ENCODE peak calls at places on chromosomes 1 and 21, in seven cellular contexts. One of them, this sample, is unnamed.

GRCh38 chr21:42386034-42386591 is 9.7 kb downstream of the TMPRSS3 start:
- ATAC-seq in Panc1: no peak
- ATAC-seq in HCT116: no peak
- ATAC-seq in HepG2: peak; percentile 67
- ATAC-seq in K562: no peak
- ATAC-seq in upper lobe of left lung: no peak
- ATAC-seq in GM12878: no peak
- ATAC-seq in this sample: no peak

GRCh38 chr1:246629976-246630375 is 63.7 kb downstream of the CNST start:
- ATAC-seq in K562: no peak
- ATAC-seq in HepG2: no peak
- ATAC-seq in Panc1: no peak
- ATAC-seq in HCT116: no peak
- ATAC-seq in GM12878: peak; percentile 67
- ATAC-seq in upper lobe of left lung: no peak
- ATAC-seq in this sample: no peak

GRCh38 chr1:207825719-207826556 is 74.1 kb downstream of the CD46 start:
- ATAC-seq in K562: peak; percentile 79
- ATAC-seq in HCT116: no peak
- ATAC-seq in GM12878: peak; percentile 65
- ATAC-seq in Panc1: no peak
- ATAC-seq in HepG2: peak; percentile 6
- ATAC-seq in upper lobe of left lung: peak; percentile 61
- ATAC-seq in this sample: peak; percentile 26

GRCh38 chr21:39082656-39083376 is 100.4 kb downstream of the PSMG1 start:
- ATAC-seq in Panc1: no peak
- ATAC-seq in GM12878: no peak
- ATAC-seq in upper lobe of left lung: peak; percentile 52
- ATAC-seq in HepG2: peak; percentile 50
- ATAC-seq in HCT116: peak; percentile 87
- ATAC-seq in K562: no peak
- ATAC-seq in this sample: no peak

GRCh38 chr1:227944066-227944930 is 3.4 kb downstream of the WNT9A start:
- ATAC-seq in upper lobe of left lung: no peak
- ATAC-seq in K562: no peak
- ATAC-seq in HepG2: no peak
- ATAC-seq in HCT116: no peak
- ATAC-seq in GM12878: no peak
- ATAC-seq in Panc1: no peak
- ATAC-seq in this sample: peak; percentile 39

GRCh38 chr1:80533178-80533577 is 1267.6 kb upstream of the ADGRL2 start:
- ATAC-seq in upper lobe of left lung: no peak
- ATAC-seq in HepG2: no peak
- ATAC-seq in GM12878: no peak
- ATAC-seq in Panc1: no peak
- ATAC-seq in K562: no peak
- ATAC-seq in HCT116: no peak
- ATAC-seq in this sample: no peak

GRCh38 chr1:228782662-228783414 is 47.6 kb downstream of the RHOU start:
- ATAC-seq in HepG2: peak; percentile 81
- ATAC-seq in K562: no peak
- ATAC-seq in GM12878: no peak
- ATAC-seq in HCT116: peak; percentile 30
- ATAC-seq in upper lobe of left lung: peak; percentile 4
- ATAC-seq in Panc1: peak; percentile 62
- ATAC-seq in this sample: peak; percentile 62

GRCh38 chr1:44747878-44748277 is 8.2 kb downstream of the KIF2C start:
- ATAC-seq in HCT116: peak; percentile 73
- ATAC-seq in K562: peak; percentile 64
- ATAC-seq in upper lobe of left lung: no peak
- ATAC-seq in HepG2: no peak
- ATAC-seq in Panc1: no peak
- ATAC-seq in GM12878: no peak
- ATAC-seq in this sample: no peak

GRCh38 chr21:38402795-38403194 is 95.5 kb downstream of the ERG start:
- ATAC-seq in GM12878: no peak
- ATAC-seq in HCT116: no peak
- ATAC-seq in Panc1: no peak
- ATAC-seq in K562: no peak
- ATAC-seq in HepG2: no peak
- ATAC-seq in upper lobe of left lung: no peak
- ATAC-seq in this sample: no peak

GRCh38 chr1:53122194-53122846 is 20.1 kb downstream of the SLC1A7 start:
- ATAC-seq in GM12878: no peak
- ATAC-seq in HepG2: peak; percentile 14
- ATAC-seq in Panc1: peak; percentile 28
- ATAC-seq in K562: no peak
- ATAC-seq in HCT116: no peak
- ATAC-seq in upper lobe of left lung: no peak
- ATAC-seq in this sample: peak; percentile 42

GRCh38 chr1:200336111-200336845 is 73.6 kb downstream of the ZNF281 start:
- ATAC-seq in upper lobe of left lung: no peak
- ATAC-seq in GM12878: no peak
- ATAC-seq in Panc1: peak; percentile 88
- ATAC-seq in K562: no peak
- ATAC-seq in HepG2: peak; percentile 23
- ATAC-seq in HCT116: peak; percentile 56
- ATAC-seq in this sample: no peak

GRCh38 chr1:170768929-170769328 is 105.0 kb downstream of the PRRX1 start:
- ATAC-seq in upper lobe of left lung: no peak
- ATAC-seq in GM12878: no peak
- ATAC-seq in HepG2: no peak
- ATAC-seq in HCT116: no peak
- ATAC-seq in K562: no peak
- ATAC-seq in Panc1: no peak
- ATAC-seq in this sample: no peak

GRCh38 chr1:55937840-55938375 is 641.5 kb downstream of the PLPP3 start:
- ATAC-seq in Panc1: no peak
- ATAC-seq in GM12878: no peak
- ATAC-seq in HCT116: no peak
- ATAC-seq in HepG2: no peak
- ATAC-seq in upper lobe of left lung: peak; percentile 57
- ATAC-seq in K562: no peak
- ATAC-seq in this sample: no peak

GRCh38 chr21:39715804-39716397 is 29.1 kb upstream of the IGSF5 start:
- ATAC-seq in HepG2: peak; percentile 61
- ATAC-seq in upper lobe of left lung: no peak
- ATAC-seq in K562: peak; percentile 86
- ATAC-seq in Panc1: peak; percentile 72
- ATAC-seq in HCT116: peak; percentile 79
- ATAC-seq in GM12878: no peak
- ATAC-seq in this sample: no peak

GRCh38 chr1:101122452-101123166 is 97.0 kb upstream of the DPH5 start:
- ATAC-seq in upper lobe of left lung: no peak
- ATAC-seq in K562: no peak
- ATAC-seq in GM12878: peak; percentile 98
- ATAC-seq in HCT116: no peak
- ATAC-seq in HepG2: no peak
- ATAC-seq in Panc1: no peak
- ATAC-seq in this sample: no peak

GRCh38 chr1:155989992-155990325 is 11.6 kb upstream of the ARHGEF2 start:
- ATAC-seq in upper lobe of left lung: peak; percentile 65
- ATAC-seq in K562: no peak
- ATAC-seq in Panc1: peak; percentile 12
- ATAC-seq in GM12878: peak; percentile 74
- ATAC-seq in HCT116: no peak
- ATAC-seq in HepG2: peak; percentile 21
- ATAC-seq in this sample: no peak

GRCh38 chr1:167905671-167906070 is 8.3 kb downstream of the ADCY10 start:
- ATAC-seq in K562: no peak
- ATAC-seq in HepG2: no peak
- ATAC-seq in upper lobe of left lung: no peak
- ATAC-seq in HCT116: no peak
- ATAC-seq in Panc1: no peak
- ATAC-seq in GM12878: no peak
- ATAC-seq in this sample: no peak

GRCh38 chr1:198467342-198467741 is 73.1 kb downstream of the ATP6V1G3 start:
- ATAC-seq in upper lobe of left lung: no peak
- ATAC-seq in Panc1: no peak
- ATAC-seq in GM12878: no peak
- ATAC-seq in K562: no peak
- ATAC-seq in HCT116: no peak
- ATAC-seq in HepG2: no peak
- ATAC-seq in this sample: no peak

GRCh38 chr1:42173961-42174715 is 9.6 kb upstream of the GUCA2A start:
- ATAC-seq in K562: no peak
- ATAC-seq in GM12878: no peak
- ATAC-seq in Panc1: no peak
- ATAC-seq in HCT116: no peak
- ATAC-seq in upper lobe of left lung: no peak
- ATAC-seq in HepG2: no peak
- ATAC-seq in this sample: no peak

GRCh38 chr1:233424727-233425222 is 97.3 kb downstream of the MAP3K21 start:
- ATAC-seq in HCT116: peak; percentile 80
- ATAC-seq in HepG2: no peak
- ATAC-seq in K562: peak; percentile 49
- ATAC-seq in GM12878: no peak
- ATAC-seq in Panc1: no peak
- ATAC-seq in upper lobe of left lung: no peak
- ATAC-seq in this sample: no peak

GRCh38 chr1:165187020-165187628 is 169.4 kb downstream of the LMX1A start:
- ATAC-seq in HepG2: no peak
- ATAC-seq in HCT116: no peak
- ATAC-seq in GM12878: no peak
- ATAC-seq in K562: no peak
- ATAC-seq in upper lobe of left lung: peak; percentile 42
- ATAC-seq in Panc1: no peak
- ATAC-seq in this sample: no peak

GRCh38 chr1:36885537-36886441 is 148.5 kb downstream of the GRIK3 start:
- ATAC-seq in GM12878: no peak
- ATAC-seq in HepG2: no peak
- ATAC-seq in HCT116: no peak
- ATAC-seq in upper lobe of left lung: no peak
- ATAC-seq in Panc1: no peak
- ATAC-seq in K562: no peak
- ATAC-seq in this sample: no peak

GRCh38 chr1:232621050-232621449 is 8.9 kb downstream of the SIPA1L2 start:
- ATAC-seq in Panc1: no peak
- ATAC-seq in GM12878: no peak
- ATAC-seq in HCT116: no peak
- ATAC-seq in upper lobe of left lung: peak; percentile 52
- ATAC-seq in K562: no peak
- ATAC-seq in HepG2: no peak
- ATAC-seq in this sample: no peak

GRCh38 chr1:24622218-24622617 is 20.9 kb upstream of the SRRM1 start:
- ATAC-seq in upper lobe of left lung: no peak
- ATAC-seq in GM12878: no peak
- ATAC-seq in HepG2: no peak
- ATAC-seq in K562: no peak
- ATAC-seq in HCT116: no peak
- ATAC-seq in Panc1: no peak
- ATAC-seq in this sample: no peak

GRCh38 chr21:32414579-32415358 is 2.3 kb downstream of the EVA1C start:
- ATAC-seq in upper lobe of left lung: no peak
- ATAC-seq in HCT116: no peak
- ATAC-seq in GM12878: no peak
- ATAC-seq in K562: no peak
- ATAC-seq in Panc1: no peak
- ATAC-seq in HepG2: no peak
- ATAC-seq in this sample: no peak
- TF ChIP-seq CTCF in upper lobe of left lung: no peak
- TF ChIP-seq CTCF in HCT116: no peak
- TF ChIP-seq CTCF in GM12878: no peak
- TF ChIP-seq CTCF in K562: peak; percentile 50
- TF ChIP-seq CTCF in Panc1: peak; percentile 57
- TF ChIP-seq CTCF in HepG2: peak; percentile 50
- TF ChIP-seq CTCF in this sample: no peak

GRCh38 chr1:234676103-234676594 is 66.2 kb upstream of the IRF2BP2 start:
- ATAC-seq in K562: peak; percentile 96
- ATAC-seq in HCT116: peak; percentile 99
- ATAC-seq in GM12878: peak; percentile 94
- ATAC-seq in HepG2: peak; percentile 98
- ATAC-seq in upper lobe of left lung: peak; percentile 80
- ATAC-seq in Panc1: peak; percentile 98
- ATAC-seq in this sample: peak; percentile 90
- TF ChIP-seq POLR2AphosphoS5 in K562: no peak
- TF ChIP-seq POLR2AphosphoS5 in HCT116: no peak
- TF ChIP-seq POLR2AphosphoS5 in GM12878: no peak
- TF ChIP-seq POLR2AphosphoS5 in HepG2: no peak
- TF ChIP-seq POLR2AphosphoS5 in upper lobe of left lung: peak; percentile 28
- TF ChIP-seq POLR2AphosphoS5 in Panc1: no peak
- TF ChIP-seq POLR2AphosphoS5 in this sample: no peak

GRCh38 chr1:58823481-58824010 is 39.7 kb upstream of the JUN start:
- ATAC-seq in GM12878: no peak
- ATAC-seq in K562: peak; percentile 61
- ATAC-seq in HCT116: peak; percentile 86
- ATAC-seq in HepG2: no peak
- ATAC-seq in upper lobe of left lung: no peak
- ATAC-seq in Panc1: peak; percentile 79
- ATAC-seq in this sample: no peak
- TF ChIP-seq CTCF in GM12878: no peak
- TF ChIP-seq CTCF in K562: no peak
- TF ChIP-seq CTCF in HCT116: no peak
- TF ChIP-seq CTCF in HepG2: no peak
- TF ChIP-seq CTCF in upper lobe of left lung: no peak
- TF ChIP-seq CTCF in Panc1: no peak
- TF ChIP-seq CTCF in this sample: no peak

GRCh38 chr1:9551984-9552383 is 12.7 kb downstream of the SLC25A33 start:
- ATAC-seq in GM12878: no peak
- ATAC-seq in Panc1: no peak
- ATAC-seq in HCT116: no peak
- ATAC-seq in K562: no peak
- ATAC-seq in upper lobe of left lung: no peak
- ATAC-seq in HepG2: no peak
- ATAC-seq in this sample: no peak

GRCh38 chr1:9555942-9556341 is 16.7 kb downstream of the SLC25A33 start:
- ATAC-seq in HepG2: no peak
- ATAC-seq in K562: no peak
- ATAC-seq in upper lobe of left lung: no peak
- ATAC-seq in HCT116: no peak
- ATAC-seq in Panc1: no peak
- ATAC-seq in GM12878: no peak
- ATAC-seq in this sample: peak; percentile 30

GRCh38 chr1:9549955-9550546 is 10.8 kb downstream of the SLC25A33 start:
- ATAC-seq in upper lobe of left lung: no peak
- ATAC-seq in HCT116: no peak
- ATAC-seq in Panc1: no peak
- ATAC-seq in GM12878: no peak
- ATAC-seq in HepG2: peak; percentile 79
- ATAC-seq in K562: no peak
- ATAC-seq in this sample: no peak

GRCh38 chr1:9557624-9558023 is 18.4 kb downstream of the SLC25A33 start:
- ATAC-seq in Panc1: no peak
- ATAC-seq in upper lobe of left lung: no peak
- ATAC-seq in GM12878: no peak
- ATAC-seq in HCT116: no peak
- ATAC-seq in HepG2: no peak
- ATAC-seq in K562: no peak
- ATAC-seq in this sample: no peak

DNA sequence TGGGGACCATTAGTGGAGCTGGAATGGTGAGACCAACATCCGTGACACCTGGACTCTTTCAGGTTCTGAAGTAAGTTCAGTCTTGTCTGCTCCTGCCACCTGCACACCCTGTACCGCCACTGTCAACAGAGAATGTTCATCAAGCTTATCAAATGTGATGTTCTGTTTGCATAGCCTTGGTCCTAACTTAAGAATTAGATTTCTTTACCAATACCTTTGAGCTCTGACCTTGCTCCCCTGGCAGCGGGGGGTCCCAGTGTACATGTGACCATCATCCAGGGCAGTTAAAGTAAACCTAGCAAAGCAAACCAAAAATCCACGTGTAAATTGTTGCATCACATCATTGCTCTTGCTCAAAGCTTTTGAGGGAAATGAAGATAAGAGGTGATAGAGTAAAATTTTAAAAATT is 14.5 kb downstream of the SLC25A33 start:
- ATAC-seq in upper lobe of left lung: no peak
- ATAC-seq in HepG2: peak; percentile 78
- ATAC-seq in GM12878: no peak
- ATAC-seq in Panc1: no peak
- ATAC-seq in HCT116: no peak
- ATAC-seq in K562: no peak
- ATAC-seq in this sample: no peak
- TF ChIP-seq POLR2AphosphoS5 in upper lobe of left lung: no peak
- TF ChIP-seq POLR2AphosphoS5 in HepG2: peak; percentile 28
- TF ChIP-seq POLR2AphosphoS5 in GM12878: no peak
- TF ChIP-seq POLR2AphosphoS5 in Panc1: no peak
- TF ChIP-seq POLR2AphosphoS5 in HCT116: no peak
- TF ChIP-seq POLR2AphosphoS5 in K562: no peak
- TF ChIP-seq POLR2AphosphoS5 in this sample: no peak